ENCODE peak calls at places on chromosome X, in seven cellular contexts. W is hepatocyte, I is trophoblast cell, F is Peyer's patch, J is transverse colon, Y is stomach, A is right lobe of liver. X is an unnamed sample. For H3K9me3, the result is how much of the 10 kb centered on the place peaks cover.

GRCh38 chrX:46704767-46705386 is 54.0 kb downstream of the SLC9A7 start:
- DNase-seq in I (no peak), Y (no peak), J (no peak), W (no peak), F (no peak), A (no peak), X (no peak)

GRCh38 chrX:155132110-155132509 is 60.8 kb downstream of the BRCC3 start:
- DNase-seq in Y (no peak), A (no peak), J (no peak), F (no peak), W (no peak), I (no peak), X (no peak)

GRCh38 chrX:33434256-33435092 is 223.1 kb upstream of the DMD start:
- DNase-seq in Y (peak), W (peak), A (peak), F (peak), I (peak), J (peak), X (no peak)

GRCh38 chrX:103918584-103919335 is 43.7 kb upstream of the TMSB15B start:
- DNase-seq in F (peak), A (peak), W (peak), Y (peak), I (peak), J (peak), X (peak)

GRCh38 chrX:51759055-51759454 is 15.8 kb downstream of the GSPT2 start:
- DNase-seq in F (no peak), Y (no peak), W (no peak), A (no peak), I (no peak), J (no peak), X (no peak)

GRCh38 chrX:37871626-37872302 is 24.4 kb upstream of the DYNLT3 start:
- DNase-seq in J (no peak), Y (peak), F (no peak), W (peak), A (no peak), I (peak), X (no peak)

GRCh38 chrX:109714340-109714958 is 18.6 kb downstream of the ACSL4 start:
- DNase-seq in W (no peak), Y (no peak), A (no peak), F (no peak), J (no peak), I (peak), X (no peak)

GRCh38 chrX:107871136-107871535 is 45.5 kb downstream of the MID2 start:
- DNase-seq in J (no peak), F (no peak), Y (no peak), A (no peak), I (no peak), W (no peak), X (no peak)

GRCh38 chrX:54785901-54786300 is 12.2 kb downstream of the ITIH6 start:
- DNase-seq in J (no peak), Y (no peak), F (no peak), I (peak), W (no peak), A (peak), X (no peak)

GRCh38 chrX:11287505-11287904 is 5.7 kb upstream of the AMELX start:
- DNase-seq in A (no peak), F (no peak), Y (no peak), I (peak), J (no peak), W (no peak), X (no peak)

GRCh38 chrX:101759000-101759399 is 99.3 kb upstream of the ARMCX2 start:
- DNase-seq in W (peak), I (peak), J (no peak), A (no peak), F (no peak), Y (no peak), X (peak)

GRCh38 chrX:143634701-143635442 is 1.0 kb downstream of the SLITRK4 start:
- DNase-seq in F (no peak), J (no peak), I (no peak), A (no peak), Y (no peak), W (peak), X (no peak)

GRCh38 chrX:43559643-43560042 is 96.5 kb upstream of the MAOA start:
- DNase-seq in I (peak), Y (peak), W (peak), A (peak), F (peak), J (peak), X (no peak)

GRCh38 chrX:142688256-142688655 is 337.5 kb upstream of the SPANXN4 start:
- DNase-seq in Y (no peak), W (no peak), I (no peak), A (no peak), J (no peak), F (no peak), X (no peak)

GRCh38 chrX:9690046-9690445 is 75.6 kb downstream of the GPR143 start:
- DNase-seq in I (no peak), J (no peak), Y (no peak), F (no peak), A (no peak), W (no peak), X (no peak)

GRCh38 chrX:119417842-119418241 is 18.7 kb downstream of the SLC25A43 start:
- DNase-seq in I (no peak), Y (no peak), F (no peak), J (no peak), A (no peak), W (peak), X (no peak)

GRCh38 chrX:81378550-81378949 is 176.6 kb downstream of the SH3BGRL start:
- DNase-seq in I (no peak), Y (no peak), F (no peak), J (no peak), A (no peak), W (no peak), X (no peak)

GRCh38 chrX:106201502-106202178 is 33.5 kb downstream of the PWWP3B start:
- DNase-seq in I (no peak), A (no peak), J (no peak), W (no peak), F (no peak), Y (no peak), X (no peak)

GRCh38 chrX:150874448-150874847 is 24.0 kb downstream of the CD99L2 start:
- DNase-seq in F (no peak), A (no peak), J (no peak), W (no peak), I (no peak), Y (no peak), X (no peak)

GRCh38 chrX:48468247-48468671 is 1.8 kb downstream of the SLC38A5 start:
- DNase-seq in Y (peak), F (peak), A (no peak), I (no peak), J (peak), W (no peak), X (no peak)

GRCh38 chrX:13489451-13489850 is 80.0 kb upstream of the EGFL6 start:
- DNase-seq in A (no peak), I (no peak), W (no peak), F (peak), Y (peak), J (peak), X (no peak)

GRCh38 chrX:138481649-138482048 is 229.9 kb downstream of the FGF13 start:
- DNase-seq in J (no peak), Y (no peak), F (no peak), I (no peak), W (no peak), A (no peak), X (no peak)

GRCh38 chrX:69951756-69952155 is 98.0 kb downstream of the AWAT2 start:
- DNase-seq in F (no peak), A (no peak), J (no peak), Y (no peak), I (no peak), W (no peak), X (no peak)

GRCh38 chrX:31297881-31298280 is 226.0 kb upstream of the FTHL17 start:
- DNase-seq in F (no peak), Y (no peak), J (no peak), A (no peak), W (no peak), I (no peak), X (no peak)

GRCh38 chrX:41960142-41960541 is 36.8 kb upstream of the CASK start:
- DNase-seq in W (no peak), J (no peak), Y (no peak), F (no peak), A (no peak), I (no peak), X (no peak)

GRCh38 chrX:114906978-114907510 is 110.4 kb downstream of the IL13RA2 start:
- DNase-seq in Y (no peak), F (no peak), I (no peak), J (no peak), A (no peak), W (no peak), X (no peak)

GRCh38 chrX:49300703-49301102 is 2.7 kb upstream of the GAGE10 start:
- DNase-seq in W (no peak), Y (no peak), I (no peak), F (no peak), J (no peak), A (no peak), X (no peak)

DNA sequence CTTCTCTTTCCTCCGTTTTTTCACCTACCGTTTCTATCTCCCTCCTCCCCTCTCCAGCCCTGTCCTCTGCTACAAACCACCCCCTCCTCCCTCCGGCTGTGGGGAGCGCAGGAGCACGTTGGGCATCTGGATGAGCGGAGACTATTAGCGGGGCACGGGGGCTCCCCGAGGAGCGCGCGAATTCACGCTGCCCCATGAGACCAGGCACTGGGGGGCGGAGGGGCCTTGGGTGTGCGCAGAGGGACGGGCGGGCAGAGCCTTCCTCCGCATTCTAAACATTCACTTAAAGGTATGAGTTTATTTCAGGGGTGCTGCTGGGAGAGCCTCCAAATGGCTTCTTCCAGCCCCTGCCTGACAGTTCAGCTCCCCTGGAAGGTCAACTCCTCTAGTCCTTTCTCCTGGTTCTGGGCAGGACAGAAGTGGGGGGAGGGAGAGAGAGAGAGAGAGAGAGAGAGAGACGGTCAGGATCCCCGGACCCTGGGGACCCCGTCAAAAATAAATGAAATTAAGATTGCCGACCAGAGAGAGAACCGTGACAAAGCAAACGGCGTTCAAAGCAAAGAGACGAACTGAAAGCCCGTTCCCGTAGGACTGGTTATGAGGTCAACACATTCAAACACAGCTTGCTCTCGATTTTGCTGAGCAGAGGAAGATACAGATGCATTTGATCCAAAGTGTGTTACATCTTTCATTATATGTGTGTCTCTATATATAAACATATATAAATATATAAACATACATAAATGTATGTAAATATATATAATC is 5.0 kb downstream of the SHOX start:
- DNase-seq in W (no peak), Y (no peak), A (peak), F (no peak), I (no peak), J (no peak), X (no peak)
- H3K9me3 ChIP-seq in W (under half), Y (under half), A (under half), F (under half), I (under half), J (under half), X (under half)

DNA sequence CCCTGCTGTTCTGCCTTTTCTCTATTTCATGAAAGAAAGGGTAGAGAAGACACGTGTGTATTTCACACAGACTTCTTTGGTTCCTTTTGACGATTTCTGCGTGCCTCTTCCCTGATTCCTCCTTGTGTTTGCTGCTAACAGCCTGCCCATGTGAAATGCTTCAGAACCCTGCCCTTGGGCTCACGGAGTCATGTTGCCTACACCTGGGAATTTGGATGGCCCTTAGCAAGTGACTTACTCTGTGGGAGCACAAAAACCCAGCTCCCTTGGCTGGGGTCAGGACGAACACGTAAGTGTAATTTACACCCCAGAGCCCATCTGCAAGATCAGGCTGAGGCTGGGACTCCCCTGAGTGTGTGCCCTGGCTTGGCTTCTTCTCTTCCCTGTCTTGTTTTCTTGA is 220.3 kb upstream of the BCOR start:
- DNase-seq in W (no peak), J (no peak), A (no peak), I (no peak), F (no peak), Y (no peak), X (no peak)
- H3K9me3 ChIP-seq in W (under half), J (under half), A (under half), I (under half), F (under half), Y (under half), X (under half)

DNA sequence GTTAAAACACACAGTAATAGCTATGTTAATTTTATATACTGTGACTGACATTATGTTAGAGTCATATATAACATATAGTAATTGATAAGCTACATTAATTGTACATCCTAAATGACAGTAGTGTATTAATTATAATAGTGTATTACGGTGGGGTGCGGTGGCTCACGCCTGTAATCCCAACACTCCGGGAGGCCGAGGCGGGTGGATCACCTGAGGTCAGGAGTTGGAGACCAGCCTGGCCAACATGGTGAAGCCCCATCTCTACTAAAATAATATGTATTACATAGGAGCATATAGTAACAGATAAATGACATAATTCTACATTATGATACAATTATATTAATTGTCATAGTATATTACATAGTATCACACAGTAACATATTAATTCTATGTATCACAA is 12.2 kb downstream of the ASMTL start:
- DNase-seq in Y (no peak), F (no peak), A (peak), I (no peak), W (no peak), J (no peak), X (no peak)
- H3K9me3 ChIP-seq in Y (under half), F (under half), A (under half), I (under half), W (under half), J (under half), X (under half)

GRCh38 chrX:17587352-17587751 is 149.9 kb upstream of the SCML1 start:
- DNase-seq in J (no peak), A (no peak), Y (no peak), F (no peak), W (no peak), I (no peak), X (no peak)

GRCh38 chrX:17591741-17592110 is 145.6 kb upstream of the SCML1 start:
- DNase-seq in A (no peak), W (no peak), J (no peak), Y (no peak), F (no peak), I (peak), X (no peak)

GRCh38 chrX:17590892-17591740 is 146.2 kb upstream of the SCML1 start:
- DNase-seq in J (peak), I (peak), A (peak), W (peak), F (peak), Y (peak), X (no peak)

GRCh38 chrX:17585006-17585405 is 152.3 kb upstream of the SCML1 start:
- DNase-seq in A (no peak), J (no peak), I (no peak), F (no peak), Y (no peak), W (no peak), X (no peak)

GRCh38 chrX:17588303-17588702 is 149.0 kb upstream of the SCML1 start:
- DNase-seq in J (no peak), F (no peak), I (no peak), A (no peak), W (no peak), Y (no peak), X (no peak)
- H3K9me3 ChIP-seq in J (under half), F (under half), I (under half), A (under half), W (under half), Y (under half), X (under half)

GRCh38 chrX:148658115-148658725 is 157.8 kb downstream of the AFF2 start:
- DNase-seq in W (no peak), A (no peak), F (no peak), J (no peak), Y (no peak), I (no peak), X (no peak)
- H3K9me3 ChIP-seq in W (under half), A (under half), F (under half), J (under half), Y (under half), I (under half), X (under half)

GRCh38 chrX:16124201-16124600 is 836 bp downstream of the GRPR start:
- DNase-seq in I (no peak), F (no peak), J (no peak), Y (no peak), W (peak), A (no peak), X (no peak)
- H3K9me3 ChIP-seq in I (under half), F (under half), J (under half), Y (under half), W (under half), A (under half), X (under half)

X was measured in T-helper 17 cell.